ENCODE peak calls at places on chromosomes 11 and 22, in eight cellular contexts. P is psoas muscle, B is small intestine, K is stomach, N is sigmoid colon, Q is body of pancreas, D is caudate nucleus, A is lower lobe of right lung. O is an unnamed sample.

GRCh38 chr11:23789938-23790371 is 706.9 kb upstream of the LUZP2 start:
- DNase-seq in B (peak), P (no peak), A (no peak), K (peak), D (no peak), N (no peak), Q (no peak), O (no peak)

GRCh38 chr22:43745783-43746356 is 66.2 kb downstream of the EFCAB6 start:
- DNase-seq in N (no peak), Q (no peak), D (no peak), K (no peak), B (no peak), A (no peak), P (no peak), O (no peak)

GRCh38 chr11:121444508-121444907 is 7.6 kb upstream of the SORL1 start:
- DNase-seq in B (no peak), Q (no peak), K (no peak), N (no peak), P (no peak), D (no peak), A (no peak), O (no peak)

GRCh38 chr22:42799462-42800405 is 57.3 kb downstream of the ARFGAP3 start:
- DNase-seq in P (no peak), D (no peak), A (no peak), Q (no peak), N (no peak), B (no peak), K (no peak), O (no peak)

GRCh38 chr22:21591695-21592094 is 24.2 kb downstream of the UBE2L3 start:
- DNase-seq in N (no peak), K (no peak), B (no peak), D (no peak), P (peak), Q (no peak), A (peak), O (no peak)

GRCh38 chr22:25484916-25485315 is 79.6 kb upstream of the GRK3 start:
- DNase-seq in P (no peak), D (no peak), A (no peak), N (no peak), B (no peak), K (no peak), Q (no peak), O (no peak)

GRCh38 chr11:76704171-76704948 is 33.8 kb upstream of the LRRC32 start:
- DNase-seq in B (no peak), P (peak), Q (no peak), D (no peak), N (no peak), K (no peak), A (no peak), O (no peak)

GRCh38 chr11:40722179-40722795 is 737.2 kb downstream of the LRRC4C start:
- DNase-seq in Q (peak), A (no peak), D (no peak), B (peak), P (no peak), N (peak), K (no peak), O (peak)

GRCh38 chr11:32002311-32002710 is 88.6 kb upstream of the RCN1 start:
- DNase-seq in B (no peak), K (no peak), D (no peak), N (no peak), P (no peak), A (no peak), Q (no peak), O (no peak)

GRCh38 chr11:31947051-31947450 is 135.9 kb upstream of the PAX6 start:
- DNase-seq in D (no peak), A (no peak), K (no peak), B (no peak), P (no peak), Q (no peak), N (no peak), O (no peak)

GRCh38 chr22:44723801-44724200 is 21.8 kb downstream of the PRR5 start:
- DNase-seq in K (no peak), Q (no peak), P (no peak), B (peak), A (no peak), N (no peak), D (no peak), O (no peak)

GRCh38 chr11:36122715-36123114 is 166.5 kb downstream of the COMMD9 start:
- DNase-seq in D (no peak), Q (no peak), N (no peak), P (no peak), B (no peak), K (no peak), A (no peak), O (no peak)

GRCh38 chr11:36051235-36052072 is 107.6 kb downstream of the LDLRAD3 start:
- DNase-seq in N (no peak), D (no peak), P (no peak), Q (no peak), A (no peak), K (no peak), B (no peak), O (no peak)

GRCh38 chr11:113091578-113091844 is 130.3 kb downstream of the NCAM1 start:
- DNase-seq in P (no peak), N (no peak), Q (no peak), B (no peak), A (no peak), K (no peak), D (no peak), O (no peak)

GRCh38 chr22:37282385-37282677 is at the start of gene CYTH4:
- DNase-seq in N (peak), K (peak), D (no peak), P (peak), Q (peak), A (peak), B (peak), O (no peak)

GRCh38 chr11:47005441-47005840 is 68.9 kb downstream of the CSTPP1 start:
- DNase-seq in D (no peak), N (no peak), B (peak), P (no peak), K (no peak), A (no peak), Q (no peak), O (no peak)

GRCh38 chr22:42296381-42296853 is 26.0 kb upstream of the TCF20 start:
- DNase-seq in P (no peak), N (peak), A (no peak), B (no peak), D (no peak), K (peak), Q (no peak), O (no peak)

GRCh38 chr22:49012695-49013094 is 815.0 kb downstream of the BRD1 start:
- DNase-seq in K (no peak), D (no peak), N (no peak), B (no peak), P (no peak), A (no peak), Q (no peak), O (no peak)

GRCh38 chr11:28756977-28757376 is 648.8 kb downstream of the METTL15 start:
- DNase-seq in P (no peak), Q (no peak), B (no peak), N (no peak), D (no peak), K (no peak), A (no peak), O (no peak)

GRCh38 chr11:2653930-2654739 is 45.7 kb downstream of the KCNQ1OT1 start:
- DNase-seq in P (peak), Q (no peak), D (no peak), K (no peak), N (no peak), A (no peak), B (no peak), O (no peak)

GRCh38 chr22:31646186-31647019 is 15.6 kb downstream of the PISD start:
- DNase-seq in D (no peak), N (no peak), Q (no peak), K (no peak), A (no peak), P (no peak), B (peak), O (peak)

GRCh38 chr22:39278040-39278439 is 33.3 kb upstream of the PDGFB start:
- DNase-seq in K (no peak), D (no peak), A (no peak), B (no peak), P (peak), Q (no peak), N (no peak), O (no peak)

GRCh38 chr11:64004590-64004984 is 18.3 kb downstream of the OTUB1 start:
- DNase-seq in B (no peak), A (no peak), P (no peak), N (no peak), D (no peak), Q (no peak), K (no peak), O (no peak)

GRCh38 chr11:96426356-96427103 is 36.7 kb downstream of the JRKL start:
- DNase-seq in Q (no peak), B (peak), P (no peak), N (no peak), K (no peak), A (no peak), D (no peak), O (peak)

GRCh38 chr11:93727985-93728791 is 13.1 kb downstream of the TAF1D start:
- DNase-seq in P (no peak), N (no peak), A (no peak), D (no peak), Q (no peak), B (no peak), K (no peak), O (no peak)

GRCh38 chr11:1916132-1916985 is 3.1 kb upstream of the TNNT3 start:
- DNase-seq in N (no peak), A (no peak), D (no peak), P (peak), B (no peak), Q (no peak), K (no peak), O (no peak)

GRCh38 chr22:32544953-32545558 is 70.4 kb downstream of the FBXO7 start:
- DNase-seq in P (no peak), B (no peak), A (no peak), N (peak), K (no peak), Q (no peak), D (no peak), O (no peak)

GRCh38 chr11:118625036-118625690 is 17.7 kb downstream of the PHLDB1 start:
- DNase-seq in P (peak), Q (no peak), A (peak), B (no peak), D (no peak), N (no peak), K (peak), O (no peak)

GRCh38 chr22:37932821-37933578 is 20.4 kb downstream of the C22orf23 start:
- DNase-seq in A (peak), B (no peak), D (no peak), N (peak), K (peak), Q (no peak), P (no peak), O (no peak)

GRCh38 chr22:19599626-19600243 is 75.5 kb upstream of the CLDN5 start:
- DNase-seq in Q (no peak), A (no peak), P (no peak), N (peak), D (no peak), B (no peak), K (no peak), O (no peak)

GRCh38 chr11:62599909-62600308 is 1.8 kb downstream of the MTA2 start:
- DNase-seq in P (peak), A (no peak), N (no peak), Q (no peak), B (no peak), D (no peak), K (no peak), O (no peak)

GRCh38 chr11:46265764-46266163 is 11.7 kb upstream of the CREB3L1 start:
- DNase-seq in B (peak), K (no peak), D (no peak), N (no peak), A (no peak), P (no peak), Q (no peak), O (no peak)

GRCh38 chr11:108933630-108934029 is 268.8 kb downstream of the DDX10 start:
- DNase-seq in A (no peak), B (no peak), P (no peak), D (no peak), Q (no peak), N (no peak), K (no peak), O (no peak)

GRCh38 chr22:37229805-37230672 is 14.0 kb downstream of the RAC2 start:
- DNase-seq in D (no peak), K (peak), B (peak), A (peak), Q (peak), P (peak), N (no peak), O (no peak)

GRCh38 chr11:97732011-97732632 is 1288.6 kb upstream of the CNTN5 start:
- DNase-seq in Q (no peak), K (no peak), B (no peak), A (no peak), P (no peak), D (no peak), N (no peak), O (no peak)

GRCh38 chr11:46914910-46915309 is 3.4 kb downstream of the LRP4 start:
- DNase-seq in Q (no peak), N (no peak), A (no peak), K (no peak), D (no peak), P (no peak), B (no peak), O (no peak)

GRCh38 chr22:24728790-24729637 is 45.5 kb downstream of the PIWIL3 start:
- DNase-seq in P (no peak), D (no peak), A (no peak), K (no peak), N (no peak), Q (peak), B (no peak), O (no peak)

DNA sequence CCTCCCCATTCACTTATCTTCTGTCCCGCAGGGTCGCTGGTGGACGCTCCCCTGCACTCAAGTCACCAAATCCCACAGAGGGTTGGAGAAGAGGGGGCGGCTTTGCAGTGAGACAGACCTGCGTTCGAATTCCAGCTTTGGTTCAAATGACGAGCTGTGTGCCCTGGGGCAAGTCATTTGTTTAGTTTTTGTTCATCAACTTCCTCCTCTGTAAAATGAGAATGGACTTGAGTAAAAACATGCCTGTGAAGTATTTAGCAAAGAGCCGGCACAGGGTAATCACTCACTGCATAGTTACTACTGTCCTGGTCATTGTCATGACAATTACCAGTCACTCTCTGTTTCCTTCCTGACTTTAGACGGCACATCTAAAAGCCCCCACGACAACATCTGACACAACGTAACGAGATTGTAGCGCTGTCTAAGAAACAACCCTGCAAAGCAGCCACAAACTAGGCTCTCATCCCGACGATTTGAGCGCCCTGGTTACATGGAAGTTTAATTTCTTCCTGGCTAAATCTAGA is 231.5 kb upstream of the B3GAT1 start:
- DNase-seq in A (no peak), P (no peak), D (no peak), Q (no peak), B (no peak), K (no peak), N (peak), O (no peak)
- H3K27ac ChIP-seq in A (no peak), P (no peak), D (no peak), Q (no peak), B (no peak), K (no peak), N (no peak), O (no peak)

GRCh38 chr22:33788927-33789326 is 131.3 kb downstream of the LARGE1 start:
- DNase-seq in N (no peak), A (no peak), D (no peak), K (no peak), B (no peak), Q (no peak), P (no peak), O (no peak)
- H3K27ac ChIP-seq in N (no peak), A (no peak), D (no peak), K (no peak), B (no peak), Q (no peak), P (no peak), O (no peak)

GRCh38 chr11:22449441-22449840 is 111.3 kb downstream of the SLC17A6 start:
- DNase-seq in P (no peak), A (no peak), Q (no peak), K (no peak), D (no peak), N (no peak), B (no peak), O (no peak)
- H3K27ac ChIP-seq in P (no peak), A (no peak), Q (no peak), K (no peak), D (no peak), N (no peak), B (no peak), O (no peak)

DNA sequence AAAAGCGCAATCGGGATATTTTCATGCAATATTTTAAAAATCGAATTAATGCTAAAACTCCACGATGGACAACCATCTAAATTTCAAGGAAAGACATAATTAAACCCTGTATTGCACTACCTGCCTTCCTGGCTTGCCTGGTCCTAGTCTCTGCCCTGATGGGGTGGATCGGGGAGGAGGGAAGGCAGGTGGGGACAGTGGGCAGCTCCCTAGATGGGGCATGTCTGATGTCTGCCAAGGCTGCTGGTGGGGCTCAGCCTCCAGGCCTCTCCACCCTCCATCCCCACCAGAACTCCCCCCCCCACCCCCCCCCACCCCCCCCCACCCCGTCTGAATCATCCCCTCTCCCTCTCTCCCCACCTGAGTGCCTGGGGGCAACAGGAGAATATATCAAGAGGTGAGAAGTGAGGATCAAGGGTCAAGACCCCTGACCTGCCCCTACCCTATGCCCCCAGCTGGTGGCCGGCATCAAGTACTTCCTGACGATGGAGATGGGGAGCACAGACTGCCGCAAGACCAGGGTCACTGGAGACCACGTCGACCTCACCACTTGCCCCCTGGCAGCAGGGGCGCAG is 650 bp downstream of the CST6 start:
- DNase-seq in P (no peak), N (no peak), D (no peak), A (no peak), K (no peak), B (no peak), Q (no peak), O (no peak)
- H3K27ac ChIP-seq in P (no peak), N (no peak), D (no peak), A (peak), K (no peak), B (no peak), Q (no peak), O (no peak)

GRCh38 chr11:8766993-8767374 is 84.4 kb downstream of the RPL27A start:
- DNase-seq in N (no peak), Q (no peak), K (no peak), P (no peak), B (no peak), D (no peak), A (no peak), O (no peak)

GRCh38 chr11:8767466-8768142 is 85.0 kb downstream of the RPL27A start:
- DNase-seq in N (no peak), D (no peak), K (peak), B (peak), A (no peak), P (no peak), Q (no peak), O (no peak)

GRCh38 chr11:8765294-8765693 is 82.7 kb downstream of the RPL27A start:
- DNase-seq in P (no peak), A (no peak), B (peak), Q (peak), K (no peak), N (no peak), D (no peak), O (no peak)

GRCh38 chr11:8766043-8766992 is 83.7 kb downstream of the RPL27A start:
- DNase-seq in Q (no peak), N (no peak), P (no peak), D (no peak), K (peak), A (no peak), B (no peak), O (no peak)

GRCh38 chr11:8768625-8769333 is 86.2 kb downstream of the RPL27A start:
- DNase-seq in P (no peak), K (peak), A (no peak), Q (peak), B (peak), D (no peak), N (no peak), O (peak)
- H3K27ac ChIP-seq in P (peak), K (peak), A (peak), Q (peak), B (no peak), D (no peak), N (peak), O (no peak)

DNA sequence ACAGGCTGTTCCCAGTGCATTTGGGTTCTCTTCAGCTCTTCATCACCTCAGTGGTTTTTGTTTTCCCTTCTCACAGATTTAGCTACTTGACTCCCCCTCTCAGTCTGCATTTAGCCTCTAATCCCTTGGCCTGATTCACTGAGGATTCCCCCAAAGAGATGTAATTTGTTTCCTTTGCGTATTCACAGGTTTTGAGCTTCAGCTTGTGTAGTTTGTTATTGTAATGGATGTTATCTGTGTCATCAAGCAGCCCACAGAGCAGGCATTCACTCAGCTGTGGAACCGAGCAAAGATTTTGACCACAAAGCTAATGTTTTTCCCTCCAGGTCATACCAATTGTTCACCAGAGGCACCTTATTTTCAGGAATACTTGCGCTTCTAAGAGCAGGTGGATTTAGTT is 6.4 kb upstream of the ME3 start:
- DNase-seq in D (no peak), N (no peak), A (no peak), P (no peak), Q (no peak), B (no peak), K (no peak), O (no peak)
- H3K27ac ChIP-seq in D (peak), N (peak), A (no peak), P (no peak), Q (no peak), B (no peak), K (peak), O (peak)

DNA sequence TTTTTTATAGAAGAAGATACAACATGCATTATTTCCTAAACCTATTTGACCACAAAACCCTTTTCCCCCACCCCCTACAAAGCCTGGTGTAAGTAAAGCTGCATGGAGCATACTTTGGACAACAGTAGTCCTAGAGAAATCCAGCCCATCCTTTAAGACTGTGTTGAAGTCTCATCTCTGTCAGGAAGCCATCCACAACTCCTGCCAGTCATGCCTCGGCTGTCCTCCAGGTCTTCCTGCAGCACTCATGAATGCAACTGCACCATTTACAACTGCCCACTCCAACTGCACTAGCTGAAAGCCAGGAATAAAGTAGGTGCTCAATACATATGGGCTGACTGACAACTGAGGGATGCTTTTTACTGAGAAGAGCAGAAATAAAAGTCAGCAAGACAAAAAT is 27.3 kb downstream of the IL18BP start:
- DNase-seq in B (no peak), Q (no peak), K (no peak), D (no peak), P (no peak), N (no peak), A (no peak), O (no peak)
- H3K27ac ChIP-seq in B (no peak), Q (peak), K (peak), D (peak), P (peak), N (peak), A (peak), O (no peak)